ENCODE peak calls at places on chromosomes 2 and 18, in five cellular contexts. G is tibial artery, X is thoracic aorta, F is MM.1S, D is transverse colon. L is an unnamed sample.

GRCh38 chr2:217650716-217651360 is 352.0 kb downstream of the TNS1 start:
- DNase-seq in G (no peak), X (no peak), F (peak), D (no peak), L (no peak)

GRCh38 chr2:16623564-16624418 is 41.8 kb downstream of the CYRIA start:
- DNase-seq in G (no peak), X (no peak), F (no peak), D (no peak), L (no peak)

GRCh38 chr2:241692448-241692847 is 5.8 kb upstream of the DTYMK start:
- DNase-seq in G (no peak), X (no peak), F (no peak), D (no peak), L (no peak)

GRCh38 chr2:152055366-152056108 is 43.3 kb downstream of the CACNB4 start:
- DNase-seq in G (no peak), X (no peak), F (no peak), D (no peak), L (no peak)

GRCh38 chr2:20931346-20931745 is 108.4 kb upstream of the LDAH start:
- DNase-seq in G (no peak), X (no peak), F (no peak), D (no peak), L (no peak)

GRCh38 chr2:229815858-229816257 is 101.5 kb upstream of the DNER start:
- DNase-seq in G (no peak), X (no peak), F (no peak), D (no peak), L (no peak)

GRCh38 chr2:152611458-152612231 is 105.6 kb downstream of the PRPF40A start:
- DNase-seq in G (peak), X (no peak), F (peak), D (peak), L (peak)

GRCh38 chr2:164335947-164336346 is 285.3 kb downstream of the GRB14 start:
- DNase-seq in G (no peak), X (no peak), F (no peak), D (no peak), L (no peak)

GRCh38 chr2:236972491-236973379 is 113.0 kb upstream of the COPS8 start:
- DNase-seq in G (peak), X (no peak), F (no peak), D (peak), L (peak)

GRCh38 chr2:152743004-152743403 is 24.6 kb downstream of the ARL6IP6 start:
- DNase-seq in G (no peak), X (no peak), F (peak), D (no peak), L (no peak)

GRCh38 chr2:69192176-69192945 is 179.4 kb downstream of the ANTXR1 start:
- DNase-seq in G (no peak), X (no peak), F (no peak), D (peak), L (no peak)

GRCh38 chr2:217629347-217629746 is 373.4 kb downstream of the TNS1 start:
- DNase-seq in G (no peak), X (no peak), F (no peak), D (no peak), L (no peak)

GRCh38 chr18:69085933-69086332 is 288.1 kb downstream of the CCDC102B start:
- DNase-seq in G (no peak), X (no peak), F (no peak), D (no peak), L (no peak)

GRCh38 chr18:58953627-58954026 is 89.0 kb downstream of the ZNF532 start:
- DNase-seq in G (no peak), X (no peak), F (no peak), D (no peak), L (no peak)

GRCh38 chr2:25043241-25043867 is 1.5 kb downstream of the EFR3B start:
- DNase-seq in G (no peak), X (no peak), F (no peak), D (no peak), L (peak)

GRCh38 chr2:237982039-237982725 is 15.4 kb downstream of the UBE2F start:
- DNase-seq in G (no peak), X (no peak), F (no peak), D (no peak), L (no peak)

GRCh38 chr2:237980751-237981150 is 13.9 kb downstream of the UBE2F start:
- DNase-seq in G (no peak), X (no peak), F (no peak), D (no peak), L (no peak)

GRCh38 chr2:237980087-237980486 is 13.3 kb downstream of the UBE2F start:
- DNase-seq in G (no peak), X (no peak), F (no peak), D (no peak), L (no peak)

GRCh38 chr2:237987263-237987662 is 20.4 kb downstream of the UBE2F start:
- DNase-seq in G (no peak), X (no peak), F (no peak), D (no peak), L (no peak)

GRCh38 chr2:237983922-237984321 is 17.1 kb downstream of the UBE2F start:
- DNase-seq in G (no peak), X (no peak), F (no peak), D (no peak), L (no peak)
- TF ChIP-seq CTCF in G (no peak), X (no peak), F (no peak), D (no peak), L (no peak)

GRCh38 chr18:6979954-6980353 is 137.6 kb downstream of the LAMA1 start:
- DNase-seq in G (no peak), X (no peak), F (no peak), D (no peak), L (no peak)

GRCh38 chr18:6980363-6980762 is 137.2 kb downstream of the LAMA1 start:
- DNase-seq in G (no peak), X (no peak), F (no peak), D (no peak), L (no peak)

GRCh38 chr18:6983366-6983765 is 134.2 kb downstream of the LAMA1 start:
- DNase-seq in G (no peak), X (no peak), F (no peak), D (peak), L (no peak)

GRCh38 chr18:6976935-6977334 is 140.7 kb downstream of the LAMA1 start:
- DNase-seq in G (no peak), X (no peak), F (no peak), D (no peak), L (no peak)

GRCh38 chr18:6982398-6982797 is 135.2 kb downstream of the LAMA1 start:
- DNase-seq in G (no peak), X (no peak), F (no peak), D (no peak), L (no peak)
- H3K27ac ChIP-seq in G (no peak), X (no peak), F (no peak), D (no peak), L (no peak)

DNA sequence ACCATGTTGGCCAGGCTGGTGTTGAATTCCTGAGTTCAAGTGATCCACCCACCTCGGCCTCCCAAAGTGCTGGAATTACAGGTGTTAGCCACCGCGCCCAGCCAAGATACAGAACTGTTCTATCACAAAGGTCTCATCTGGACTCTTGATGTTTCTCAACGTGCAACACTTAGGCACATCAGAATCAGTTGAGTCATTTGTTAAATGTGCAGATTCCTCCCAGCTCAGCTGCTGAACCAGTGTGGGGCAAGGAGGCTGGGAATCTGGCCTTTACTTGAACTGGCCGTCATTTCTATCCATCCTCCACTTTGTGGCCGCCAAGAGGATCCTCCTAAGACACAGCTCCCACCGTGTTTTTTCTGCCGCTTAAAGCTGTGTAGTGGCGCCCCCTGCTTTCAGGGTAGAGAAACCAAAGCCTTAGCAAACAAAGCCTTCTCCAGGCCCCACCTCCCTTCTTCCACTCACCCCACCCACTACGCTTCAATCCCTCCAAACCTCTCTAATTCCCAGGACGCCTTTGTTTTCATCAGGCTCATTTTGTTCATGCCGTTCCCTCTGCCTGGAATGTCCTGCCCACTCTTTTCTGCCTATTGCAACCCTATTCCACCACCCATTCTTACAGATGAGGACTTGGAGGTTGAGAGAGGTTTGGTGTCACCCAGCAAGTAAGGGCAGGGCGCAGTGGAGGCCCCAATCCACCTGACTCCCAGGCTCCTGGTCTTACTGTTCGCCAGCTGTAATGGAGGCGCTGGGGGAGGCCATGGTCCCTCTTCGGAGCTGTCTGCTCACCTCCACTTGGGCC is 776 bp upstream of the SPEG start:
- DNase-seq in G (no peak), X (no peak), F (no peak), D (peak), L (peak)
- TF ChIP-seq CTCF in G (peak), X (peak), F (peak), D (peak), L (peak)

GRCh38 chr2:124254621-124255020 is 229.5 kb downstream of the CNTNAP5 start:
- DNase-seq in G (no peak), X (no peak), F (no peak), D (no peak), L (no peak)

GRCh38 chr2:124261456-124261855 is 236.4 kb downstream of the CNTNAP5 start:
- DNase-seq in G (no peak), X (no peak), F (no peak), D (no peak), L (no peak)

GRCh38 chr2:124258481-124258880 is 233.4 kb downstream of the CNTNAP5 start:
- DNase-seq in G (no peak), X (no peak), F (no peak), D (no peak), L (no peak)
- H3K27ac ChIP-seq in G (no peak), X (no peak), F (no peak), D (no peak), L (no peak)

GRCh38 chr2:235514627-235515363 is 21.0 kb downstream of the AGAP1 start:
- DNase-seq in G (no peak), X (no peak), F (no peak), D (peak), L (no peak)
- TF ChIP-seq CTCF in G (no peak), X (no peak), F (no peak), D (peak), L (no peak)

DNA sequence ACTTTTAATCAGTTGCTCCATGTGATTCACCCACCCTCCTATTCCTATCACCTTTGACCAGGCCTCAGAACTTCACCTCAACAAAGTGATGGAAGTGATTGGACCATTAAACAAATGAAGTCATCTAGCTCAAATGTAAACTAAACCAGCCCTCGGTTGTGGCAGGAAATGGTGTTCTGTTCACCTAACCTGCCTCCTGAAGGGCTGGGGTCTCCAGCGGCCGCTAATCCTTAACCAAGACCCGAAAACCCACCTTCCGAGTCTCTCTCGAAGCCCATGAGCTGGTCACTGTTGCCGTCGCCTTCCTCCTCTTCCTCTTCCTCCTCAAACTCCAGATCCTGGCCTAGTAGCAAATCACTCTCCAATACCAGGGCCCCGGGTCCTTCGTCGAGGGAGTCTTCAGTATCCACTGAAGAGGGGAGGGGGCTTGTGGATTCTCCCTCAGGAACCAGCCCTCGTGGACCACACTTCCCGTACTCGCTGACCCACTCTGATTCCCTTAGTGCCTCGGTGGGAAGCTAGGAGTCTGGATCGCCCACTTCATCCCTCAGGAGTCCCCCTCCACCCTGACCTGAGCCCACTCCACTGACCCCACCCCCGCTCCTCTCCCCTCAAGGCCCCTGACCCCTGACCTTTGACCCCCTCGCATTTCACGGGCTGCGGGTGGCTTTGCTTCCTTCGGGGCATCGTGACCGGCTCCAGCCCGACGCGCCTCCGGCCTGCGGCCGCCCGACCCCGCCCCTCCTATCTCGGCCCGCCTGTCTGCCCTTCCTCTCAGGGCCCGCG is 501 bp downstream of the ZNF513 start:
- DNase-seq in G (peak), X (peak), F (peak), D (peak), L (peak)
- H3K27ac ChIP-seq in G (peak), X (peak), F (peak), D (peak), L (peak)

GRCh38 chr2:199602896-199603482 is 145.2 kb upstream of the SATB2 start:
- DNase-seq in G (no peak), X (no peak), F (no peak), D (no peak), L (no peak)

GRCh38 chr2:199603748-199604291 is 146.1 kb upstream of the SATB2 start:
- DNase-seq in G (no peak), X (no peak), F (no peak), D (no peak), L (no peak)

GRCh38 chr2:199607914-199608313 is 150.2 kb upstream of the SATB2 start:
- DNase-seq in G (no peak), X (no peak), F (no peak), D (no peak), L (no peak)

GRCh38 chr2:199606193-199606780 is 148.5 kb upstream of the SATB2 start:
- DNase-seq in G (no peak), X (no peak), F (no peak), D (no peak), L (no peak)

DNA sequence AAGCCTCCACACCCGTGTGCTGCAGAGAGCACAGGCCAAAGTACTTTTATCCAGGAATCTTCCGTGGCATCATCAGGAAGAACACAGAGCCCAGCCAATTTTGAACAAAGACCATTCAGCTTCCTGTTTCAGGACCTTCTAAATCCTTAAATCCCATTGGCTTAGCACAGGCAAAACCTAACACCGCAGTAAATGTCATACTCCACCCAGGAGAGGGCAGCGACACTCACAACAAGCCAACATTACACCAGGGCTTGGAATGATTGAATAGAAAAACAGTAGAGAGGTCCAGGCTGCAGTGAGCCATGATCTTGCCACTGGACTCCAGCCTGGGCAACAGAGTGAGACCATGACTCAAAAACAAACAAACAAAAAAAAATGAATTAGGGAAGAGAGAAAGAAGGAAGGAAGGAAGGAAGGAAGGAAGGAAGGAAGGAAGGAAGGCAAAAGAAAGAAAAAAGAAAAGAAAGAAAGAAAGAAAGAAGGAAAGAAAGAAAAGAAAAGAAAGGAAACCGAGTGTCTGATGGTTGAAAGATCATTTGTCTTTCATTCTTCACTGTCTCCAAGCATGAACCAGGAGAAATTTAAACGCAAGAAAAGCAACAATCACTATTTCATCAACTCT is 144.6 kb upstream of the SATB2 start:
- DNase-seq in G (no peak), X (no peak), F (no peak), D (peak), L (no peak)
- TF ChIP-seq CTCF in G (no peak), X (no peak), F (peak), D (no peak), L (no peak)

DNA sequence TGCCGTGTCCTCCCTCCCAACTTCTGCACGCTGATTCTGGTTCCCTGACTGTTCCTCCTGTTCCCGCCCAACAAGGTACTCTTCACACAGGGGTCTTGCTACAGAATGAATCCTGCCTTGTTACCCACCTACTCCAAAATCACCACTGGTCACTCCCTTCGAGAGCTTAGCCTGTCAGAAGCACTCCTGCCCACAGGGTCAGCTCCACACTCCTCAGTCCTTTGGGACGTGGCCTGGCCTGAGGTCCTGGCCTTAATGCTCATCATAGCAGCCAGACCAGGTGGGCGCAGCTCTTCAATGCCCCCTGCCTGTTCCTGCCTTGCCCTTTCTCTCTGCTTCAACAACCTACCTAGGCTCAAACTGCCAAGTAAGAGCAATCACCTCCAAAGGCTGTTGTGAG is 27.8 kb upstream of the ID2 start:
- DNase-seq in G (no peak), X (no peak), F (no peak), D (no peak), L (peak)
- H3K27ac ChIP-seq in G (no peak), X (no peak), F (no peak), D (no peak), L (no peak)

GRCh38 chr2:85560812-85561279 is 447 bp downstream of the GGCX start:
- DNase-seq in G (no peak), X (no peak), F (no peak), D (no peak), L (no peak)

GRCh38 chr2:85564144-85564563 is 2.9 kb upstream of the GGCX start:
- DNase-seq in G (no peak), X (no peak), F (no peak), D (no peak), L (no peak)

GRCh38 chr2:85558160-85558559 is 3.1 kb downstream of the GGCX start:
- DNase-seq in G (no peak), X (no peak), F (no peak), D (no peak), L (no peak)

GRCh38 chr2:85557130-85557529 is 4.2 kb downstream of the GGCX start:
- DNase-seq in G (no peak), X (no peak), F (no peak), D (no peak), L (no peak)

DNA sequence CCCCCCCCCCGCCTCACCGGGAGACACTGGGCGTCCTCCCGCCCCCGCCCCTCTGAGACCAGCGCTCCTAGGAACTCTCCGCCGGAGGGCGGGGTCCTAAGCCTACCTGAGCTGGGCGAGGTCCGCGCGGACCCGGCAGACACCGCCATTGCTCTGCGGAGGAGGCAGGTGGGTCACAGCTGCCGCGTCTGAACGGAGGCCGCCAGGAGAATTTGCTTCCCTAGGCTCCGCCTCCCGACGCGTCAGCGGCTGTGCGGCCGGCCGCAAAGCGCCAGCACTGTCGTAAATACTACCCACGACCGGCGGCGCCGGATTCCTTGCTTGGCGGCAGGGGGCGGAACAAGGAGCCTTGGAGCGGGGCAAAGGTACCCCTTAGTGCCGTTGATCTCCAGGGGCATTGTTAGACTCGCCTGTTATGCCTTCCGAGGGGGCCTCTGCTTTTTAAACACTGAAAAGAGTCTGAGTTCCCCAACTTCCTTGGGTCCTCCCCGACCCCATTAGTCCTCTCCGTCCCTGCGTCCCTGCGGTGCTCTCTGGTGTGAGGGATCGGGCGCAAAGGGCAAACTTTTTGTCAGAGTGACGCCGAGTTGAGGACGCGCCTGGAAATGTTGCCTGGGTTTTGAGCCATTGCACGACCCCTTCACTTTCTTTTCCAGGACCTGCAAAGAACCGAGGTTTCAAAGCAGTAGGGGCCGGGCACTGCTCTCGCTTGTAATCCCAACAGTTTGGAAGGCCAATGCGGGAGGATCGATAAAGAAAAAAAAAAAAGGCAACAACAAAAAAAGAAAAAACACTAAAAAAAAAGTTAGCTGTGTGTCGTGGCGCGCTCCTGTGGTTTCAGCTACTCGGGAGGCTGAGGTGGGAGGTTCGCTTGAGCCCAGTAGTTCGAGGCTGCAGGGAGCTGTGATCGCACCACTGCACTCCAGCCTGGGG is at the start of gene GGCX:
- DNase-seq in G (peak), X (peak), F (peak), D (peak), L (peak)
- TF ChIP-seq CTCF in G (peak), X (peak), F (no peak), D (peak), L (peak)